ENCODE peak calls at places on chromosomes 12 and 14, in seven cellular contexts. H is tibial artery, G is spleen, B is cardiac muscle cell, A is uterus, S is ascending aorta, Y is GM12865. L is an unnamed sample.

GRCh38 chr12:26271889-26272492 is 76.6 kb downstream of the SSPN start:
- DNase-seq in H (peak; percentile 83), G (peak; percentile 80), B (peak; percentile 28), A (peak; percentile 89), S (peak; percentile 80), Y (peak; percentile 84), L (peak; percentile 93)

GRCh38 chr14:45044638-45045037 is 39.3 kb upstream of the PRPF39 start:
- DNase-seq in H (no peak), G (no peak), B (no peak), A (no peak), S (no peak), Y (no peak), L (no peak)

GRCh38 chr12:39467432-39467870 is 24.5 kb upstream of the KIF21A start:
- DNase-seq in H (no peak), G (no peak), B (no peak), A (no peak), S (no peak), Y (peak; percentile 74), L (peak; percentile 50)

GRCh38 chr14:89428556-89429196 is 11.6 kb upstream of the FOXN3 start:
- DNase-seq in H (peak; percentile 86), G (peak; percentile 79), B (no peak), A (no peak), S (peak; percentile 86), Y (no peak), L (peak; percentile 31)

GRCh38 chr14:58243790-58244555 is 670 bp upstream of the PSMA3 start:
- DNase-seq in H (peak; percentile 59), G (no peak), B (peak; percentile 4), A (no peak), S (no peak), Y (peak; percentile 32), L (no peak)

GRCh38 chr14:76710093-76711010 is 50.9 kb upstream of the VASH1 start:
- DNase-seq in H (no peak), G (no peak), B (peak; percentile 73), A (no peak), S (peak; percentile 57), Y (peak; percentile 52), L (peak; percentile 70)

GRCh38 chr14:101889366-101889765 is 75.0 kb upstream of the DYNC1H1 start:
- DNase-seq in H (no peak), G (peak; percentile 53), B (no peak), A (no peak), S (peak; percentile 4), Y (no peak), L (no peak)

GRCh38 chr12:94710933-94711332 is 60.6 kb upstream of the TMCC3 start:
- DNase-seq in H (no peak), G (no peak), B (peak; percentile 26), A (no peak), S (no peak), Y (peak; percentile 65), L (no peak)

GRCh38 chr14:68145036-68145435 is 325.5 kb downstream of the RAD51B start:
- DNase-seq in H (no peak), G (no peak), B (no peak), A (no peak), S (no peak), Y (no peak), L (no peak)

GRCh38 chr14:72641086-72641485 is 252.8 kb downstream of the DPF3 start:
- DNase-seq in H (no peak), G (no peak), B (no peak), A (no peak), S (no peak), Y (no peak), L (no peak)

GRCh38 chr12:39813776-39814175 is 194.2 kb upstream of the ABCD2 start:
- DNase-seq in H (no peak), G (no peak), B (no peak), A (no peak), S (no peak), Y (no peak), L (peak; percentile 88)

GRCh38 chr14:73462078-73462715 is 3.9 kb upstream of the NUMB start:
- DNase-seq in H (no peak), G (no peak), B (peak; percentile 68), A (peak; percentile 27), S (peak; percentile 66), Y (no peak), L (peak; percentile 87)

GRCh38 chr14:70148911-70149675 is 39.7 kb downstream of the SLC8A3 start:
- DNase-seq in H (no peak), G (no peak), B (peak; percentile 11), A (no peak), S (no peak), Y (no peak), L (no peak)

GRCh38 chr14:28635387-28635786 is 131.2 kb upstream of the FOXG1 start:
- DNase-seq in H (no peak), G (no peak), B (peak; percentile 39), A (no peak), S (no peak), Y (peak; percentile 26), L (peak; percentile 71)

GRCh38 chr12:122225683-122226365 is at the start of gene DIABLO:
- DNase-seq in H (peak; percentile 100), G (peak; percentile 100), B (peak; percentile 100), A (peak; percentile 100), S (peak; percentile 100), Y (peak; percentile 100), L (peak; percentile 98)

GRCh38 chr12:121637231-121637914 is 11.0 kb downstream of the ORAI1 start:
- DNase-seq in H (no peak), G (peak; percentile 95), B (no peak), A (no peak), S (no peak), Y (peak; percentile 68), L (no peak)

GRCh38 chr12:21323736-21324135 is 11.0 kb downstream of the SLCO1A2 start:
- DNase-seq in H (no peak), G (no peak), B (no peak), A (no peak), S (no peak), Y (no peak), L (no peak)

GRCh38 chr12:66120477-66120876 is 10.1 kb downstream of the LLPH start:
- DNase-seq in H (no peak), G (no peak), B (no peak), A (no peak), S (no peak), Y (no peak), L (no peak)

GRCh38 chr12:87518508-87518907 is 510.7 kb downstream of the C12orf50 start:
- DNase-seq in H (no peak), G (no peak), B (no peak), A (no peak), S (no peak), Y (no peak), L (peak; percentile 86)

GRCh38 chr14:24296341-24297157 is 3.0 kb downstream of the DHRS1 start:
- DNase-seq in H (no peak), G (peak; percentile 88), B (peak; percentile 73), A (peak; percentile 32), S (peak; percentile 76), Y (peak; percentile 92), L (peak; percentile 93)

GRCh38 chr12:92759634-92760268 is 57.0 kb downstream of the PLEKHG7 start:
- DNase-seq in H (no peak), G (no peak), B (no peak), A (no peak), S (no peak), Y (no peak), L (peak; percentile 93)

GRCh38 chr14:99554184-99554583 is 49.8 kb downstream of the CCDC85C start:
- DNase-seq in H (no peak), G (no peak), B (no peak), A (no peak), S (no peak), Y (no peak), L (no peak)

GRCh38 chr12:5969974-5970690 is 25.1 kb upstream of the ANO2 start:
- DNase-seq in H (no peak), G (no peak), B (no peak), A (no peak), S (no peak), Y (no peak), L (no peak)

GRCh38 chr12:113221181-113221996 is at the start of gene TPCN1:
- DNase-seq in H (peak; percentile 100), G (peak; percentile 99), B (peak; percentile 100), A (peak; percentile 100), S (peak; percentile 100), Y (peak; percentile 100), L (peak; percentile 100)

GRCh38 chr12:113221997-113222729 is 899 bp downstream of the TPCN1 start:
- DNase-seq in H (no peak), G (peak; percentile 41), B (no peak), A (no peak), S (no peak), Y (peak; percentile 45), L (no peak)

GRCh38 chr12:113220593-113221180 is 577 bp upstream of the TPCN1 start:
- DNase-seq in H (no peak), G (no peak), B (no peak), A (no peak), S (no peak), Y (peak; percentile 41), L (no peak)

GRCh38 chr12:113224955-113225354 is 3.7 kb downstream of the TPCN1 start:
- DNase-seq in H (no peak), G (peak; percentile 6), B (no peak), A (no peak), S (no peak), Y (no peak), L (no peak)

GRCh38 chr12:113222730-113223531 is 1.7 kb downstream of the TPCN1 start:
- DNase-seq in H (peak; percentile 92), G (peak; percentile 78), B (no peak), A (peak; percentile 77), S (peak; percentile 84), Y (peak; percentile 54), L (peak; percentile 88)
- H3K4me3 ChIP-seq in H (peak overlapping the region; percentile 95), G (peak overlapping the region; percentile 75), B (no peak overlapping the region), A (peak overlapping the region; percentile 87), S (peak overlapping the region; percentile 84), Y (peak overlapping the region; percentile 96), L (peak overlapping the region; percentile 94)

GRCh38 chr14:93381644-93382043 is 34.7 kb downstream of the COX8C start:
- DNase-seq in H (no peak), G (no peak), B (peak; percentile 57), A (no peak), S (no peak), Y (peak; percentile 48), L (no peak)
- TF ChIP-seq CTCF in H (no peak), G (no peak), B (no peak), A (no peak), S (no peak), Y (no peak), L (no peak)

GRCh38 chr12:15689751-15690191 is 99.4 kb downstream of the EPS8 start:
- DNase-seq in H (no peak), G (no peak), B (no peak), A (no peak), S (no peak), Y (no peak), L (no peak)
- H3K4me3 ChIP-seq in H (no peak overlapping the region), G (no peak overlapping the region), B (no peak overlapping the region), A (no peak overlapping the region), S (no peak overlapping the region), Y (no peak overlapping the region), L (no peak overlapping the region)

GRCh38 chr12:29891792-29892191 is 108.0 kb upstream of the TMTC1 start:
- DNase-seq in H (no peak), G (no peak), B (no peak), A (no peak), S (no peak), Y (no peak), L (no peak)

GRCh38 chr12:29888777-29889176 is 105.0 kb upstream of the TMTC1 start:
- DNase-seq in H (no peak), G (no peak), B (no peak), A (no peak), S (no peak), Y (no peak), L (no peak)

GRCh38 chr12:29893002-29893401 is 109.3 kb upstream of the TMTC1 start:
- DNase-seq in H (no peak), G (no peak), B (no peak), A (no peak), S (no peak), Y (no peak), L (no peak)

GRCh38 chr12:29889737-29890136 is 106.0 kb upstream of the TMTC1 start:
- DNase-seq in H (peak; percentile 72), G (no peak), B (peak; percentile 64), A (peak; percentile 18), S (no peak), Y (peak; percentile 26), L (peak; percentile 54)
- TF ChIP-seq CTCF in H (peak; percentile 38), G (peak; percentile 46), B (peak; percentile 65), A (no peak), S (peak; percentile 22), Y (peak; percentile 31), L (peak; percentile 55)